ENCODE peak calls at places on chromosomes 12 and 14, in ten cellular contexts. One of them, this sample, is unnamed.

GRCh38 chr12:3896851-3897351 is 23.7 kb upstream of the PARP11 start:
- DNase-seq in M059J: no peak
- DNase-seq in dermis blood vessel endothelial cell: no peak
- DNase-seq in T-helper 2 cell: no peak
- DNase-seq in HFFc6: peak; percentile 3
- DNase-seq in SK-MEL-5: no peak
- DNase-seq in NCI-H2107: no peak
- DNase-seq in glutamatergic neuron: no peak
- DNase-seq in HTR-8/SVneo: no peak
- DNase-seq in aorta: no peak
- DNase-seq in this sample: no peak

GRCh38 chr14:104085032-104085888 is at the start of gene ASPG:
- DNase-seq in M059J: no peak
- DNase-seq in dermis blood vessel endothelial cell: no peak
- DNase-seq in T-helper 2 cell: no peak
- DNase-seq in HFFc6: no peak
- DNase-seq in SK-MEL-5: peak; percentile 13
- DNase-seq in NCI-H2107: no peak
- DNase-seq in glutamatergic neuron: peak; percentile 52
- DNase-seq in HTR-8/SVneo: no peak
- DNase-seq in aorta: peak; percentile 79
- DNase-seq in this sample: no peak

GRCh38 chr14:95664546-95664945 is 21.7 kb upstream of the TCL1B start:
- DNase-seq in M059J: no peak
- DNase-seq in dermis blood vessel endothelial cell: no peak
- DNase-seq in T-helper 2 cell: no peak
- DNase-seq in HFFc6: no peak
- DNase-seq in SK-MEL-5: no peak
- DNase-seq in NCI-H2107: peak; percentile 67
- DNase-seq in glutamatergic neuron: no peak
- DNase-seq in HTR-8/SVneo: no peak
- DNase-seq in aorta: no peak
- DNase-seq in this sample: no peak

GRCh38 chr14:75969891-75970290 is 11.9 kb downstream of the TGFB3 start:
- DNase-seq in M059J: peak; percentile 36
- DNase-seq in dermis blood vessel endothelial cell: no peak
- DNase-seq in T-helper 2 cell: no peak
- DNase-seq in HFFc6: no peak
- DNase-seq in SK-MEL-5: no peak
- DNase-seq in NCI-H2107: no peak
- DNase-seq in glutamatergic neuron: no peak
- DNase-seq in HTR-8/SVneo: no peak
- DNase-seq in aorta: no peak
- DNase-seq in this sample: no peak

GRCh38 chr14:47919334-47919846 is 244.0 kb upstream of the MDGA2 start:
- DNase-seq in M059J: no peak
- DNase-seq in dermis blood vessel endothelial cell: no peak
- DNase-seq in T-helper 2 cell: no peak
- DNase-seq in HFFc6: no peak
- DNase-seq in SK-MEL-5: no peak
- DNase-seq in NCI-H2107: no peak
- DNase-seq in glutamatergic neuron: no peak
- DNase-seq in HTR-8/SVneo: no peak
- DNase-seq in aorta: no peak
- DNase-seq in this sample: no peak

GRCh38 chr14:51507556-51508511 is 143.9 kb upstream of the FRMD6 start:
- DNase-seq in M059J: peak; percentile 96
- DNase-seq in dermis blood vessel endothelial cell: peak; percentile 72
- DNase-seq in T-helper 2 cell: no peak
- DNase-seq in HFFc6: peak; percentile 52
- DNase-seq in SK-MEL-5: peak; percentile 96
- DNase-seq in NCI-H2107: no peak
- DNase-seq in glutamatergic neuron: peak; percentile 30
- DNase-seq in HTR-8/SVneo: no peak
- DNase-seq in aorta: peak; percentile 82
- DNase-seq in this sample: peak; percentile 78

GRCh38 chr12:7155471-7156034 is 25.4 kb downstream of the CLSTN3 start:
- DNase-seq in M059J: no peak
- DNase-seq in dermis blood vessel endothelial cell: no peak
- DNase-seq in T-helper 2 cell: no peak
- DNase-seq in HFFc6: no peak
- DNase-seq in SK-MEL-5: no peak
- DNase-seq in NCI-H2107: no peak
- DNase-seq in glutamatergic neuron: no peak
- DNase-seq in HTR-8/SVneo: no peak
- DNase-seq in aorta: peak; percentile 75
- DNase-seq in this sample: no peak

GRCh38 chr12:50066402-50066801 is 9.0 kb downstream of the ASIC1 start:
- DNase-seq in M059J: peak; percentile 85
- DNase-seq in dermis blood vessel endothelial cell: no peak
- DNase-seq in T-helper 2 cell: no peak
- DNase-seq in HFFc6: peak; percentile 91
- DNase-seq in SK-MEL-5: no peak
- DNase-seq in NCI-H2107: no peak
- DNase-seq in glutamatergic neuron: no peak
- DNase-seq in HTR-8/SVneo: peak; percentile 55
- DNase-seq in aorta: peak; percentile 87
- DNase-seq in this sample: peak; percentile 80

GRCh38 chr12:110501378-110501721 is 561 bp downstream of the VPS29 start:
- DNase-seq in M059J: peak; percentile 78
- DNase-seq in dermis blood vessel endothelial cell: peak; percentile 61
- DNase-seq in T-helper 2 cell: no peak
- DNase-seq in HFFc6: peak; percentile 66
- DNase-seq in SK-MEL-5: peak; percentile 32
- DNase-seq in NCI-H2107: peak; percentile 52
- DNase-seq in glutamatergic neuron: no peak
- DNase-seq in HTR-8/SVneo: no peak
- DNase-seq in aorta: no peak
- DNase-seq in this sample: no peak

GRCh38 chr12:106251636-106252035 is 3.8 kb upstream of the CKAP4 start:
- DNase-seq in M059J: peak; percentile 10
- DNase-seq in dermis blood vessel endothelial cell: no peak
- DNase-seq in T-helper 2 cell: no peak
- DNase-seq in HFFc6: peak; percentile 52
- DNase-seq in SK-MEL-5: peak; percentile 28
- DNase-seq in NCI-H2107: no peak
- DNase-seq in glutamatergic neuron: no peak
- DNase-seq in HTR-8/SVneo: peak; percentile 30
- DNase-seq in aorta: no peak
- DNase-seq in this sample: no peak

GRCh38 chr12:76183459-76184186 is 99.1 kb upstream of the NAP1L1 start:
- DNase-seq in M059J: peak; percentile 96
- DNase-seq in dermis blood vessel endothelial cell: peak; percentile 95
- DNase-seq in T-helper 2 cell: peak; percentile 31
- DNase-seq in HFFc6: peak; percentile 96
- DNase-seq in SK-MEL-5: peak; percentile 76
- DNase-seq in NCI-H2107: no peak
- DNase-seq in glutamatergic neuron: no peak
- DNase-seq in HTR-8/SVneo: peak; percentile 78
- DNase-seq in aorta: no peak
- DNase-seq in this sample: peak; percentile 83

GRCh38 chr14:91754185-91754584 is 22.3 kb upstream of the CATSPERB start:
- DNase-seq in M059J: no peak
- DNase-seq in dermis blood vessel endothelial cell: peak; percentile 13
- DNase-seq in T-helper 2 cell: no peak
- DNase-seq in HFFc6: no peak
- DNase-seq in SK-MEL-5: no peak
- DNase-seq in NCI-H2107: no peak
- DNase-seq in glutamatergic neuron: no peak
- DNase-seq in HTR-8/SVneo: no peak
- DNase-seq in aorta: no peak
- DNase-seq in this sample: no peak

GRCh38 chr12:24948452-24948815 is 467 bp downstream of the BCAT1 start:
- DNase-seq in M059J: peak; percentile 64
- DNase-seq in dermis blood vessel endothelial cell: peak; percentile 55
- DNase-seq in T-helper 2 cell: peak; percentile 8
- DNase-seq in HFFc6: no peak
- DNase-seq in SK-MEL-5: no peak
- DNase-seq in NCI-H2107: no peak
- DNase-seq in glutamatergic neuron: no peak
- DNase-seq in HTR-8/SVneo: peak; percentile 23
- DNase-seq in aorta: no peak
- DNase-seq in this sample: no peak

GRCh38 chr12:125331342-125332052 is 266.3 kb downstream of the AACS start:
- DNase-seq in M059J: no peak
- DNase-seq in dermis blood vessel endothelial cell: no peak
- DNase-seq in T-helper 2 cell: no peak
- DNase-seq in HFFc6: no peak
- DNase-seq in SK-MEL-5: no peak
- DNase-seq in NCI-H2107: no peak
- DNase-seq in glutamatergic neuron: no peak
- DNase-seq in HTR-8/SVneo: no peak
- DNase-seq in aorta: no peak
- DNase-seq in this sample: no peak

GRCh38 chr12:30725739-30726138 is 29.0 kb downstream of the CAPRIN2 start:
- DNase-seq in M059J: peak; percentile 77
- DNase-seq in dermis blood vessel endothelial cell: peak; percentile 71
- DNase-seq in T-helper 2 cell: no peak
- DNase-seq in HFFc6: peak; percentile 68
- DNase-seq in SK-MEL-5: no peak
- DNase-seq in NCI-H2107: no peak
- DNase-seq in glutamatergic neuron: no peak
- DNase-seq in HTR-8/SVneo: peak; percentile 72
- DNase-seq in aorta: no peak
- DNase-seq in this sample: peak; percentile 42

GRCh38 chr14:101404426-101405170 is 156.7 kb upstream of the DIO3 start:
- DNase-seq in M059J: no peak
- DNase-seq in dermis blood vessel endothelial cell: no peak
- DNase-seq in T-helper 2 cell: no peak
- DNase-seq in HFFc6: no peak
- DNase-seq in SK-MEL-5: no peak
- DNase-seq in NCI-H2107: no peak
- DNase-seq in glutamatergic neuron: no peak
- DNase-seq in HTR-8/SVneo: no peak
- DNase-seq in aorta: no peak
- DNase-seq in this sample: no peak

GRCh38 chr14:95026851-95027463 is 130.4 kb downstream of the DICER1 start:
- DNase-seq in M059J: no peak
- DNase-seq in dermis blood vessel endothelial cell: no peak
- DNase-seq in T-helper 2 cell: no peak
- DNase-seq in HFFc6: no peak
- DNase-seq in SK-MEL-5: no peak
- DNase-seq in NCI-H2107: no peak
- DNase-seq in glutamatergic neuron: no peak
- DNase-seq in HTR-8/SVneo: no peak
- DNase-seq in aorta: no peak
- DNase-seq in this sample: no peak

GRCh38 chr12:85260904-85261303 is 19.1 kb upstream of the ALX1 start:
- DNase-seq in M059J: no peak
- DNase-seq in dermis blood vessel endothelial cell: no peak
- DNase-seq in T-helper 2 cell: no peak
- DNase-seq in HFFc6: no peak
- DNase-seq in SK-MEL-5: no peak
- DNase-seq in NCI-H2107: no peak
- DNase-seq in glutamatergic neuron: no peak
- DNase-seq in HTR-8/SVneo: no peak
- DNase-seq in aorta: no peak
- DNase-seq in this sample: no peak

GRCh38 chr14:79543966-79544365 is 667.3 kb downstream of the DIO2 start:
- DNase-seq in M059J: peak; percentile 77
- DNase-seq in dermis blood vessel endothelial cell: peak; percentile 44
- DNase-seq in T-helper 2 cell: no peak
- DNase-seq in HFFc6: peak; percentile 18
- DNase-seq in SK-MEL-5: peak; percentile 53
- DNase-seq in NCI-H2107: no peak
- DNase-seq in glutamatergic neuron: peak; percentile 32
- DNase-seq in HTR-8/SVneo: peak; percentile 19
- DNase-seq in aorta: no peak
- DNase-seq in this sample: no peak

GRCh38 chr12:105466901-105467598 is 136.6 kb downstream of the C12orf75 start:
- DNase-seq in M059J: no peak
- DNase-seq in dermis blood vessel endothelial cell: peak; percentile 54
- DNase-seq in T-helper 2 cell: no peak
- DNase-seq in HFFc6: no peak
- DNase-seq in SK-MEL-5: peak; percentile 41
- DNase-seq in NCI-H2107: no peak
- DNase-seq in glutamatergic neuron: no peak
- DNase-seq in HTR-8/SVneo: no peak
- DNase-seq in aorta: no peak
- DNase-seq in this sample: no peak